ENCODE peak calls at places on chromosomes 5 and 9, in nine cellular contexts. L is adrenal gland, K is mammary epithelial cell, C is OCI-LY7, A is transverse colon, U is A549, X is bronchial epithelial cell, W is ascending aorta, R is colonic mucosa. O is an unnamed sample.

GRCh38 chr5:170363671-170364070 is 25.5 kb downstream of the KCNMB1 start:
- DNase-seq in L (no peak), K (no peak), C (no peak), A (no peak), U (no peak), X (no peak), W (no peak), R (no peak), O (no peak)

GRCh38 chr9:21326526-21327139 is 8.6 kb downstream of the KLHL9 start:
- DNase-seq in L (no peak), K (peak), C (peak), A (no peak), U (peak), X (peak), W (no peak), R (no peak), O (no peak)

GRCh38 chr9:135343733-135344522 is 135.7 kb upstream of the PPP1R26 start:
- DNase-seq in L (peak), K (peak), C (peak), A (peak), U (peak), X (no peak), W (no peak), R (peak), O (peak)

GRCh38 chr9:83220737-83221136 is 157.8 kb upstream of the RASEF start:
- DNase-seq in L (peak), K (peak), C (no peak), A (no peak), U (no peak), X (peak), W (no peak), R (no peak), O (peak)

GRCh38 chr5:10528056-10528816 is 35.6 kb upstream of the ANKRD33B start:
- DNase-seq in L (no peak), K (peak), C (no peak), A (no peak), U (no peak), X (peak), W (no peak), R (no peak), O (no peak)

GRCh38 chr9:127166651-127167524 is 44.5 kb upstream of the ANGPTL2 start:
- DNase-seq in L (no peak), K (peak), C (peak), A (peak), U (no peak), X (peak), W (no peak), R (no peak), O (no peak)

GRCh38 chr5:96280946-96281393 is 152.1 kb downstream of the PCSK1 start:
- DNase-seq in L (no peak), K (peak), C (no peak), A (no peak), U (no peak), X (peak), W (no peak), R (no peak), O (no peak)

GRCh38 chr5:86864022-86864421 is 246.3 kb downstream of the COX7C start:
- DNase-seq in L (no peak), K (no peak), C (no peak), A (no peak), U (no peak), X (no peak), W (no peak), R (no peak), O (no peak)

GRCh38 chr9:91177661-91178280 is 183.9 kb downstream of the AUH start:
- DNase-seq in L (no peak), K (peak), C (no peak), A (peak), U (no peak), X (peak), W (no peak), R (no peak), O (no peak)

GRCh38 chr9:109381011-109381729 is 60.3 kb upstream of the EPB41L4B start:
- DNase-seq in L (peak), K (peak), C (no peak), A (no peak), U (no peak), X (peak), W (no peak), R (no peak), O (no peak)

GRCh38 chr9:107020040-107020530 is 157.1 kb downstream of the ZNF462 start:
- DNase-seq in L (no peak), K (peak), C (peak), A (no peak), U (no peak), X (peak), W (no peak), R (no peak), O (peak)

GRCh38 chr5:51382508-51382758 is 815 bp upstream of the ISL1 start:
- DNase-seq in L (no peak), K (no peak), C (no peak), A (no peak), U (no peak), X (no peak), W (no peak), R (no peak), O (no peak)

GRCh38 chr5:109987355-109987754 is 297.6 kb downstream of the MAN2A1 start:
- DNase-seq in L (no peak), K (no peak), C (no peak), A (no peak), U (no peak), X (no peak), W (no peak), R (no peak), O (peak)

GRCh38 chr5:120568716-120569115 is 104.6 kb downstream of the PRR16 start:
- DNase-seq in L (no peak), K (no peak), C (no peak), A (no peak), U (no peak), X (no peak), W (no peak), R (no peak), O (no peak)

GRCh38 chr5:158543539-158544387 is 556.0 kb downstream of the EBF1 start:
- DNase-seq in L (no peak), K (no peak), C (no peak), A (no peak), U (no peak), X (no peak), W (no peak), R (no peak), O (peak)

GRCh38 chr9:13447551-13448422 is 168.3 kb upstream of the MPDZ start:
- DNase-seq in L (no peak), K (no peak), C (no peak), A (no peak), U (no peak), X (no peak), W (no peak), R (no peak), O (no peak)

GRCh38 chr9:121974421-121974820 is 118.7 kb downstream of the TTLL11 start:
- DNase-seq in L (no peak), K (peak), C (no peak), A (no peak), U (no peak), X (peak), W (no peak), R (no peak), O (no peak)

GRCh38 chr9:133210202-133210532 is 1.1 kb upstream of the OBP2B start:
- DNase-seq in L (no peak), K (peak), C (no peak), A (no peak), U (no peak), X (no peak), W (no peak), R (no peak), O (no peak)

GRCh38 chr9:105141448-105142101 is 102.9 kb upstream of the SLC44A1 start:
- DNase-seq in L (no peak), K (no peak), C (peak), A (no peak), U (no peak), X (no peak), W (no peak), R (no peak), O (no peak)

GRCh38 chr9:125910286-125910685 is 163.1 kb downstream of the PBX3 start:
- DNase-seq in L (no peak), K (no peak), C (no peak), A (no peak), U (no peak), X (no peak), W (no peak), R (no peak), O (no peak)

GRCh38 chr9:124134526-124134925 is 123.0 kb downstream of the LHX2 start:
- DNase-seq in L (no peak), K (no peak), C (no peak), A (no peak), U (no peak), X (no peak), W (no peak), R (no peak), O (no peak)

GRCh38 chr5:58403822-58404433 is 56.0 kb downstream of the PLK2 start:
- DNase-seq in L (no peak), K (peak), C (no peak), A (no peak), U (no peak), X (peak), W (no peak), R (no peak), O (no peak)

GRCh38 chr9:94672811-94673487 is 33.6 kb upstream of the FBP1 start:
- DNase-seq in L (no peak), K (peak), C (no peak), A (no peak), U (no peak), X (peak), W (no peak), R (no peak), O (peak)

GRCh38 chr5:8726383-8727036 is 819.4 kb downstream of the SEMA5A start:
- DNase-seq in L (no peak), K (no peak), C (no peak), A (no peak), U (no peak), X (no peak), W (no peak), R (no peak), O (no peak)

GRCh38 chr9:70749066-70749465 is 334.6 kb upstream of the KLF9 start:
- DNase-seq in L (no peak), K (no peak), C (no peak), A (no peak), U (no peak), X (no peak), W (no peak), R (no peak), O (no peak)

GRCh38 chr5:164204338-164204946 is 699.0 kb downstream of the MAT2B start:
- DNase-seq in L (no peak), K (peak), C (no peak), A (no peak), U (no peak), X (peak), W (no peak), R (no peak), O (no peak)

GRCh38 chr5:159337291-159337974 is 7.1 kb upstream of the IL12B start:
- DNase-seq in L (no peak), K (peak), C (no peak), A (no peak), U (no peak), X (peak), W (no peak), R (no peak), O (peak)

GRCh38 chr9:16112116-16112515 is 559.3 kb downstream of the CCDC171 start:
- DNase-seq in L (no peak), K (no peak), C (no peak), A (no peak), U (no peak), X (no peak), W (no peak), R (no peak), O (no peak)

GRCh38 chr5:45383985-45384384 is 312.2 kb downstream of the HCN1 start:
- DNase-seq in L (no peak), K (no peak), C (no peak), A (no peak), U (no peak), X (no peak), W (no peak), R (no peak), O (no peak)

GRCh38 chr5:135398160-135398854 is 724 bp downstream of the MACROH2A1 start:
- DNase-seq in L (no peak), K (peak), C (peak), A (peak), U (peak), X (peak), W (no peak), R (peak), O (no peak)

GRCh38 chr5:152523964-152524363 is 118.9 kb upstream of the NMUR2 start:
- DNase-seq in L (no peak), K (peak), C (no peak), A (no peak), U (no peak), X (peak), W (no peak), R (no peak), O (no peak)

GRCh38 chr9:95985656-95986055 is 110.2 kb downstream of the ERCC6L2 start:
- DNase-seq in L (no peak), K (no peak), C (no peak), A (no peak), U (no peak), X (no peak), W (no peak), R (no peak), O (no peak)

GRCh38 chr5:56319281-56320242 is 86.4 kb upstream of the ANKRD55 start:
- DNase-seq in L (no peak), K (peak), C (no peak), A (peak), U (no peak), X (peak), W (no peak), R (no peak), O (no peak)

GRCh38 chr5:6788956-6789649 is 75.9 kb downstream of the TENT4A start:
- DNase-seq in L (no peak), K (no peak), C (no peak), A (no peak), U (no peak), X (no peak), W (no peak), R (no peak), O (no peak)

GRCh38 chr5:1796371-1797108 is 3.1 kb downstream of the MRPL36 start:
- DNase-seq in L (no peak), K (no peak), C (no peak), A (no peak), U (no peak), X (no peak), W (no peak), R (no peak), O (no peak)

DNA sequence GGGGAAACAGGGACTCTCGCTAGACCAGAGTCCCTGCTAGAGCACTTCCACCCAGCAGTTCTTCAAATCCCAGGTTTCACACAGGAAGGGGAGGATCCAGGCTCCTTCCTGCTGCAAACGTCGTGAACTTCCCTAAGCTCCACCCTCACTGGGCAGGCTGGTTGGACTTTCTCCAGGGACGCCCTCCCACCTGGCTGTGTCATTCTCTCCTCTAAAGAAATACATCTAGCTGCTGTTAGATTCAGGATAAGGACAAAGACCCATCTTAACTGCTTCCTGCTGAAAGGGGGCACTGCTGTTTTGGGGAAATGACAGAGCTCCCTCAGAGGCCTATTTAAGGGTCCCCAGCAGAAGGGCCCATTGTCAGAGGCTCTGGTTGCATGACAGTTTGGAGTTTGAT is 230.7 kb downstream of the SEMA6A start:
- DNase-seq in L (no peak), K (no peak), C (no peak), A (no peak), U (no peak), X (no peak), W (no peak), R (no peak), O (no peak)
- H3K4me3 ChIP-seq in L (no peak), K (no peak), C (no peak), A (no peak), U (no peak), X (no peak), W (no peak), R (no peak), O (no peak)

GRCh38 chr5:141330299-141331080 is at the start of gene PCDHGA1:
- DNase-seq in L (peak), K (peak), C (peak), A (no peak), U (peak), X (peak), W (no peak), R (no peak), O (peak)

GRCh38 chr5:141320225-141321169 is at the start of gene TAF7:
- DNase-seq in L (peak), K (peak), C (peak), A (peak), U (peak), X (peak), W (peak), R (peak), O (peak)

GRCh38 chr5:141328231-141328630 is 2.1 kb upstream of the PCDHGA1 start:
- DNase-seq in L (no peak), K (peak), C (no peak), A (no peak), U (no peak), X (no peak), W (no peak), R (no peak), O (no peak)

GRCh38 chr5:141322261-141322660 is 1.7 kb upstream of the TAF7 start:
- DNase-seq in L (no peak), K (no peak), C (no peak), A (no peak), U (no peak), X (no peak), W (no peak), R (no peak), O (no peak)

DNA sequence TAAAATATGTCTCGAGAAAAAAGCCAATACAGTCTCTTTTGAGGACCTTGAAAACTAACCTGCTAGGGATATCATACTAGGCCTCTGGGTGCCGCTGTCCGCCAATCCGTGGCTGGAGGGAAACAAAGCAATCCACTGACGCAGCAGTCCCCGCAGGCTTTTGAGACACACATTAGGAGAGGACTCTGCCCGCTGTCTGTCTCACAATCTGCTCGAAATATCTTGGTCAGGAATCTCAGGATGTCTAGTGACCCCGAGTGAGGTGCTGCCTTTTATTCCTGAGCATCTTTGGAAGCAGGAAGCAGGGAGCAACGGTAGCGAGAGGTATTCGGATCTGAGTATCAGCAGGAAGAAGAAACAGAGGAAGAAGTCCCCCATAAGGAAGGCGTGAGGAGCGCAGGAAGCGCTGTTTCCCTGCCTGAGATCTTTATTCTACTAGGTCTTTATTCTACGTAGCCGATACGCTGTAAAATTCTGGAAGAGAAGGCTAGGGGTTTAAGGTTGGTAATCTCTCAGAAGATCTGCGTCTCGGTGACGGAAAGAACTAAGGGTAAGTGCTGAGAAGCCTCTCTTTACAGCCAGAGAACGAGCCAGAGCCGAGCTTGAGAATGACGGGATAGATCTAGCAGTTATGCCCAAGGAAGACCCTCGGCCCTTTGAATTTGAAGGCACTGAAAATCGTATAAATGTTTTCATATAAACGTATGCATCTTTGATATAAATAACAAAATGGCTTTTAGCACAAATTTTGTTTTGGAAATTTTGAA is 4.0 kb upstream of the PCDHGA1 start:
- DNase-seq in L (no peak), K (peak), C (peak), A (peak), U (no peak), X (peak), W (no peak), R (peak), O (peak)
- H3K4me3 ChIP-seq in L (no peak), K (peak), C (peak), A (no peak), U (peak), X (peak), W (peak), R (peak), O (peak)

GRCh38 chr5:342501-343460 is 21.3 kb downstream of the AHRR start:
- DNase-seq in L (no peak), K (no peak), C (no peak), A (no peak), U (no peak), X (no peak), W (no peak), R (no peak), O (no peak)
- H3K4me3 ChIP-seq in L (no peak), K (no peak), C (no peak), A (no peak), U (no peak), X (no peak), W (no peak), R (no peak), O (no peak)

GRCh38 chr9:130185494-130186005 is 13.3 kb downstream of the NCS1 start:
- DNase-seq in L (no peak), K (no peak), C (no peak), A (no peak), U (no peak), X (no peak), W (no peak), R (no peak), O (no peak)

GRCh38 chr9:130187523-130187846 is 15.3 kb downstream of the NCS1 start:
- DNase-seq in L (no peak), K (no peak), C (no peak), A (no peak), U (no peak), X (no peak), W (no peak), R (no peak), O (no peak)

GRCh38 chr9:130186839-130187522 is 14.8 kb downstream of the NCS1 start:
- DNase-seq in L (peak), K (peak), C (no peak), A (peak), U (peak), X (peak), W (no peak), R (peak), O (no peak)

GRCh38 chr9:130184983-130185382 is 12.8 kb downstream of the NCS1 start:
- DNase-seq in L (no peak), K (no peak), C (no peak), A (no peak), U (no peak), X (no peak), W (no peak), R (no peak), O (no peak)

GRCh38 chr9:130186051-130186450 is 13.8 kb downstream of the NCS1 start:
- DNase-seq in L (no peak), K (no peak), C (no peak), A (no peak), U (no peak), X (no peak), W (no peak), R (no peak), O (no peak)
- H3K4me3 ChIP-seq in L (no peak), K (no peak), C (no peak), A (no peak), U (no peak), X (no peak), W (peak), R (no peak), O (no peak)

GRCh38 chr9:129640871-129641750 is 840 bp downstream of the ASB6 start:
- DNase-seq in L (no peak), K (no peak), C (no peak), A (no peak), U (no peak), X (no peak), W (no peak), R (no peak), O (no peak)

GRCh38 chr9:129637673-129638439 is 4.1 kb downstream of the ASB6 start:
- DNase-seq in L (no peak), K (no peak), C (no peak), A (no peak), U (no peak), X (no peak), W (no peak), R (no peak), O (no peak)

GRCh38 chr9:129639756-129640085 is 2.2 kb downstream of the ASB6 start:
- DNase-seq in L (no peak), K (no peak), C (no peak), A (no peak), U (no peak), X (no peak), W (no peak), R (no peak), O (no peak)

GRCh38 chr9:129640086-129640870 is 1.7 kb downstream of the ASB6 start:
- DNase-seq in L (peak), K (peak), C (no peak), A (no peak), U (no peak), X (no peak), W (no peak), R (no peak), O (no peak)

DNA sequence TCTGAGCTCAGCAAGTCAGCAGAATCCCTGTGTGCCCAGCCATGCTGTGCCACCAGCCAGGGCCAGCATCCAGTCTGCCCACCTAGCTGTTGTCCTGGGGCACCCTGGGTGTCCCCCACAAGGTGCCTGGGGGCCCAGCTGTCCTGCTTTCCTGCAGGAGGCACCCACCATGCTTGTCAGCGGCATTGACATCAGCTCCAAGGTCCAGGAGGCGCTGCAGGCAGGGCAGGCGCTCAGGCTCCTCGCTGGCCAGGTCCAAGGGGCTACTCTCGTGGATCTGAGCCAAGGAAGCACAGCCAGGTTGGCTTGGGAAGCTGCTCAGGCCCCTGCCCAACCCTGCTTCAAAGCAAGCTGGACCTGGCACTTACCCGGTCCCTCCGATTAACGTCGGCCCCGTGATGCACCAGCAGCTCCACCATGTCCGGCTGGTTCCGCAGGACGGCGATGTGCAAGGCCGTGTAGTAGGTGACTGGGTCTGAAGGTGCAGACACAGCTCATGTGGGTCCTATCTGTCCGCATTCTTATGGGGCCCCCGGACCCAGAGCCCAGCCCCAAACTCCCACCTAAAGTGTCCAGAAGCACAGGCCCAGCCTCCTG is 2.8 kb downstream of the ASB6 start:
- DNase-seq in L (no peak), K (no peak), C (no peak), A (no peak), U (no peak), X (no peak), W (no peak), R (no peak), O (no peak)
- H3K4me3 ChIP-seq in L (no peak), K (no peak), C (no peak), A (no peak), U (no peak), X (no peak), W (no peak), R (no peak), O (no peak)

O was measured in brain microvascular endothelial cell.